ENCODE peak calls at places on chromosomes 12 and 14, in five cellular contexts. A is A549, C is endothelial cell of umbilical vein, N is suprapubic skin, B is body of pancreas. E is an unnamed sample.

GRCh38 chr14:77562681-77563080 is 53.8 kb downstream of the SPTLC2 start:
- DNase-seq in A (no peak), C (no peak), N (no peak), B (no peak), E (no peak)

GRCh38 chr14:100109594-100109955 is 44.4 kb downstream of the EVL start:
- DNase-seq in A (no peak), C (no peak), N (no peak), B (no peak), E (no peak)

GRCh38 chr12:64618953-64619590 is 8.8 kb downstream of the RASSF3 start:
- DNase-seq in A (no peak), C (peak; percentile 53), N (no peak), B (no peak), E (peak; percentile 11)

GRCh38 chr14:77318006-77318553 is 2.6 kb downstream of the POMT2 start:
- DNase-seq in A (no peak), C (no peak), N (peak; percentile 56), B (peak; percentile 31), E (no peak)

GRCh38 chr14:31716208-31716607 is 155.0 kb downstream of the NUBPL start:
- DNase-seq in A (no peak), C (no peak), N (no peak), B (no peak), E (no peak)

GRCh38 chr12:112936264-112936663 is 2.0 kb upstream of the OAS3 start:
- DNase-seq in A (no peak), C (no peak), N (no peak), B (no peak), E (no peak)

GRCh38 chr14:75299064-75299463 is 20.4 kb downstream of the FOS start:
- DNase-seq in A (no peak), C (no peak), N (peak; percentile 90), B (peak; percentile 39), E (no peak)

GRCh38 chr12:53063708-53064612 is 14.1 kb downstream of the TNS2 start:
- DNase-seq in A (no peak), C (no peak), N (peak; percentile 82), B (no peak), E (no peak)

GRCh38 chr12:34402228-34402898 is 380.1 kb downstream of the ALG10 start:
- DNase-seq in A (no peak), C (no peak), N (peak; percentile 69), B (peak; percentile 1), E (no peak)

GRCh38 chr12:124403273-124403672 is 108.4 kb downstream of the RFLNA start:
- DNase-seq in A (no peak), C (no peak), N (no peak), B (no peak), E (no peak)

GRCh38 chr12:122166422-122167327 is 7.3 kb downstream of the IL31 start:
- DNase-seq in A (no peak), C (no peak), N (no peak), B (no peak), E (no peak)

GRCh38 chr12:95417372-95417771 is 56.6 kb upstream of the METAP2 start:
- DNase-seq in A (no peak), C (no peak), N (no peak), B (no peak), E (no peak)

GRCh38 chr14:20328705-20329104 is 4.4 kb downstream of the CCNB1IP1 start:
- DNase-seq in A (no peak), C (no peak), N (no peak), B (no peak), E (no peak)

GRCh38 chr14:94748667-94749347 is 21.1 kb downstream of the GSC start:
- DNase-seq in A (peak; percentile 60), C (no peak), N (no peak), B (peak; percentile 69), E (no peak)

GRCh38 chr12:55693323-55694187 is 14.1 kb downstream of the ITGA7 start:
- DNase-seq in A (no peak), C (no peak), N (no peak), B (no peak), E (no peak)

GRCh38 chr12:99436584-99436983 is 211.0 kb upstream of the GARIN6 start:
- DNase-seq in A (no peak), C (no peak), N (no peak), B (no peak), E (no peak)

GRCh38 chr12:89709994-89710872 is 1.6 kb upstream of the ATP2B1 start:
- DNase-seq in A (peak; percentile 31), C (no peak), N (peak; percentile 88), B (peak; percentile 49), E (no peak)

GRCh38 chr12:91103101-91103500 is 8.2 kb downstream of the LUM start:
- DNase-seq in A (no peak), C (no peak), N (no peak), B (no peak), E (no peak)

GRCh38 chr14:79825046-79825521 is 386.2 kb downstream of the DIO2 start:
- DNase-seq in A (no peak), C (no peak), N (no peak), B (peak; percentile 8), E (no peak)

GRCh38 chr12:27751386-27752047 is 28.5 kb upstream of the KLHL42 start:
- DNase-seq in A (no peak), C (no peak), N (no peak), B (peak; percentile 94), E (peak; percentile 5)

DNA sequence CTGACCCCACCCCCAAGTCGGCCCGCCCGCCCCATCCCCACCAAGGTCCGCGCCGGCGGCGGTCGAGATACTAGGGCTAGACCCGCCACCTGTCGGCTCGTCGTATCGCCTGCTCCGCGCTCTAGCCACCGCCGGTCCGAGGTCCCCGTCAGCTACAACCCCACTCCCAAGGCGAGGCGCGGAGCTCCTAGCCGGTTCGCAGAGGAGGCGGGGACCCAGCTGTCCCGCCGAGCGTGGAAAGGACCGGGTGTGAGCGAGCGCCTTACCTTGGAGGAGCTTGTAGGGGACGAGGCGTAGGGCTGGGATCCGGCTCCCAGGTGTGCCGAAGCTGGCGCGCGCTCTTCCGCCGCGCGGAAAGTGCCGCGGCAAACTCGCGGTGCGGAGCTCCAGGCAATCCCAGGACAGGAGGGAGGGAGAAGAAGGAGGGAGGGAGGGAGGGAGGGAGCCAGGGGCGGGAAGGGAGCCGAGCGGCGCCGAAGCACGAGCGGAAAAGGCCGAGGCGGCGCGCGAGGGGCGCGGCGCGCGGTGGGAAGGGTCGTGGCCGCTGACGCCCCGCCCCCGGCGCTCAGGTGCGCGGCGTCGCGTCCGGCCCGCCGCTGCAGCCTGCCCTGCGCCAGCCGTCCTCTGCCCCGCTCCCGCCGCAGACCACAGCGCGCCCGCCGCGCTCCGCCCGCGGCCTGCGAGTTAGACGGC is at the start of gene PAWR:
- DNase-seq in A (peak; percentile 59), C (peak; percentile 80), N (peak; percentile 84), B (peak; percentile 89), E (peak; percentile 60)
- TF ChIP-seq POLR2A in A (peak; percentile 75), C (no peak), N (no peak), B (peak; percentile 81), E (no peak)

GRCh38 chr12:46382974-46383653 is 10.5 kb upstream of the SLC38A2 start:
- DNase-seq in A (peak; percentile 73), C (peak; percentile 97), N (peak; percentile 99), B (peak; percentile 97), E (peak; percentile 94)
- TF ChIP-seq POLR2A in A (peak; percentile 68), C (peak; percentile 76), N (peak; percentile 57), B (peak; percentile 24), E (peak; percentile 64)

DNA sequence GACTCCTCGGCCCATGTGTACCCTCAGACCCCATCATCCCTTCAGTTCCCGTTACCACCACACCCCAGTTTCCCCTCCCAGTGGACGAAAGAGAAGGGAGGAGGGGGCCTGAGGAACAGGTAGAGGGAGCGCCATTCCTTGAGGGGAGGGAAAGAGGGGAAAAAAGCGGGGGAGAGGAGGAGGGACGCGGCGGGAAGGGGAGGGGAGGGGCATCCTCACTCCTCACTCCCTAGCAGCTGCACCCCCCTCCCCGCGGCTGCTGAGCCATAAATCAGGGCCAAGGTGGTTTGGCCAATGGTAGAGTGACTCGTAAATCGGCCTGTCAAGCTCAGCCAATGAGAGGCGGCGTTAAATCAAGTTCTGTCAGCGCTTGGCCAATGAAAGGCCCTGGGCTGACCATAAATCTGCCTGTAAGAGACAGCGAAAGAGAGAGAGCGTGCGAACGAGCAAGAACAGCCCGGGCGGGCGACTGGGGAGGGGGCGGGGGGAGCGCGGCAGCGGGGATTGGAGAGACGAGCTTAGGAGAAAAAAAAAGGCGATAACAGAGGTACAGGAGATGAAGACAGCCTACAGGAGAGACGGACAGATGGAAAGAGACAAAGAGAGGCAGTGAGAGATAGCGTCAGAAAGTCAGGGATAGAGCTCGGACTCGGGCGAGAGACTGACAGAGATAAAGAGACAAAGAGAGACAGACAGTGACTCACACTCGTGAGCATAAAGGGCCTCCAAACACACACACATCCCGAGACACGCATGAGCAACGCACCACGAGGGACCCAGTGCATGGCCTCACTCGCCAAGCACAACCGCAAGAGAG is 5.1 kb downstream of the GPR84 start:
- DNase-seq in A (peak; percentile 99), C (peak; percentile 99), N (peak; percentile 98), B (peak; percentile 97), E (peak; percentile 92)
- TF ChIP-seq POLR2A in A (peak; percentile 38), C (peak; percentile 78), N (no peak), B (peak; percentile 58), E (no peak)

GRCh38 chr12:47820631-47821345 is 1.1 kb upstream of the HDAC7 start:
- DNase-seq in A (peak; percentile 98), C (peak; percentile 91), N (peak; percentile 93), B (peak; percentile 76), E (peak; percentile 39)
- TF ChIP-seq POLR2A in A (peak; percentile 70), C (peak; percentile 33), N (no peak), B (peak; percentile 67), E (no peak)

GRCh38 chr14:68795602-68796417 is 2.9 kb upstream of the ZFP36L1 start:
- DNase-seq in A (no peak), C (peak; percentile 75), N (peak; percentile 89), B (peak; percentile 86), E (peak; percentile 91)
- TF ChIP-seq POLR2A in A (peak; percentile 83), C (peak; percentile 1), N (peak; percentile 66), B (peak; percentile 98), E (peak; percentile 90)